ENCODE peak calls at places on chromosomes 7 and 10, in six cellular contexts. One of them, this sample, is unnamed.

GRCh38 chr7:50213622-50214017 is 90.9 kb upstream of the IKZF1 start:
- DNase-seq in Daoy: no peak
- DNase-seq in hippocampal formation: no peak
- DNase-seq in G401: no peak
- DNase-seq in stimulated activated CD8-positive, alpha-beta memory T cell treated with anti-CD3 and anti-CD28 coated beads, Interleukin-7, amount 100 ng/mL, for 1 hour: no peak
- DNase-seq in activated CD4-positive, CD25-positive, alpha-beta regulatory T cell: no peak
- DNase-seq in this sample: no peak

GRCh38 chr7:34069676-34070075 is 164.3 kb downstream of the BMPER start:
- DNase-seq in Daoy: peak; percentile 66
- DNase-seq in hippocampal formation: no peak
- DNase-seq in G401: no peak
- DNase-seq in stimulated activated CD8-positive, alpha-beta memory T cell treated with anti-CD3 and anti-CD28 coated beads, Interleukin-7, amount 100 ng/mL, for 1 hour: no peak
- DNase-seq in activated CD4-positive, CD25-positive, alpha-beta regulatory T cell: no peak
- DNase-seq in this sample: no peak

GRCh38 chr10:48285710-48286109 is 11.2 kb upstream of the FRMPD2 start:
- DNase-seq in Daoy: no peak
- DNase-seq in hippocampal formation: no peak
- DNase-seq in G401: no peak
- DNase-seq in stimulated activated CD8-positive, alpha-beta memory T cell treated with anti-CD3 and anti-CD28 coated beads, Interleukin-7, amount 100 ng/mL, for 1 hour: no peak
- DNase-seq in activated CD4-positive, CD25-positive, alpha-beta regulatory T cell: no peak
- DNase-seq in this sample: no peak

GRCh38 chr10:100006241-100006886 is 3.4 kb downstream of the DNMBP start:
- DNase-seq in Daoy: peak; percentile 90
- DNase-seq in hippocampal formation: no peak
- DNase-seq in G401: peak; percentile 21
- DNase-seq in stimulated activated CD8-positive, alpha-beta memory T cell treated with anti-CD3 and anti-CD28 coated beads, Interleukin-7, amount 100 ng/mL, for 1 hour: no peak
- DNase-seq in activated CD4-positive, CD25-positive, alpha-beta regulatory T cell: no peak
- DNase-seq in this sample: no peak

GRCh38 chr7:124041439-124041838 is 8.6 kb upstream of the TMEM229A start:
- DNase-seq in Daoy: no peak
- DNase-seq in hippocampal formation: no peak
- DNase-seq in G401: no peak
- DNase-seq in stimulated activated CD8-positive, alpha-beta memory T cell treated with anti-CD3 and anti-CD28 coated beads, Interleukin-7, amount 100 ng/mL, for 1 hour: no peak
- DNase-seq in activated CD4-positive, CD25-positive, alpha-beta regulatory T cell: no peak
- DNase-seq in this sample: no peak

GRCh38 chr7:84144480-84144879 is 50.1 kb downstream of the SEMA3A start:
- DNase-seq in Daoy: no peak
- DNase-seq in hippocampal formation: no peak
- DNase-seq in G401: no peak
- DNase-seq in stimulated activated CD8-positive, alpha-beta memory T cell treated with anti-CD3 and anti-CD28 coated beads, Interleukin-7, amount 100 ng/mL, for 1 hour: no peak
- DNase-seq in activated CD4-positive, CD25-positive, alpha-beta regulatory T cell: no peak
- DNase-seq in this sample: no peak

GRCh38 chr7:100667331-100668068 is 6.0 kb upstream of the GNB2 start:
- DNase-seq in Daoy: no peak
- DNase-seq in hippocampal formation: no peak
- DNase-seq in G401: no peak
- DNase-seq in stimulated activated CD8-positive, alpha-beta memory T cell treated with anti-CD3 and anti-CD28 coated beads, Interleukin-7, amount 100 ng/mL, for 1 hour: no peak
- DNase-seq in activated CD4-positive, CD25-positive, alpha-beta regulatory T cell: no peak
- DNase-seq in this sample: no peak

GRCh38 chr10:31689233-31689632 is 239.4 kb downstream of the ARHGAP12 start:
- DNase-seq in Daoy: no peak
- DNase-seq in hippocampal formation: no peak
- DNase-seq in G401: no peak
- DNase-seq in stimulated activated CD8-positive, alpha-beta memory T cell treated with anti-CD3 and anti-CD28 coated beads, Interleukin-7, amount 100 ng/mL, for 1 hour: no peak
- DNase-seq in activated CD4-positive, CD25-positive, alpha-beta regulatory T cell: no peak
- DNase-seq in this sample: no peak

GRCh38 chr10:127149613-127150081 is 46.7 kb downstream of the INSYN2A start:
- DNase-seq in Daoy: peak; percentile 10
- DNase-seq in hippocampal formation: no peak
- DNase-seq in G401: no peak
- DNase-seq in stimulated activated CD8-positive, alpha-beta memory T cell treated with anti-CD3 and anti-CD28 coated beads, Interleukin-7, amount 100 ng/mL, for 1 hour: no peak
- DNase-seq in activated CD4-positive, CD25-positive, alpha-beta regulatory T cell: no peak
- DNase-seq in this sample: no peak

This sample was measured in right lobe of liver.